ENCODE peak calls at places on chromosomes 16 and 17, in eight cellular contexts. One of them, this sample, is unnamed.

GRCh38 chr17:80359422-80360110 is 55.4 kb upstream of the ENDOV start:
- DNase-seq in ascending aorta: no peak
- DNase-seq in cardiac muscle cell: no peak
- DNase-seq in IMR-90: no peak
- DNase-seq in DND-41: no peak
- DNase-seq in cardiac fibroblast: peak
- DNase-seq in OCI-LY7: no peak
- DNase-seq in activated CD8-positive, alpha-beta T cell treated with anti-CD3 and anti-CD28 coated beads for 36 hours: no peak
- DNase-seq in this sample: no peak

GRCh38 chr17:56939869-56940484 is 20.9 kb downstream of the COIL start:
- DNase-seq in ascending aorta: no peak
- DNase-seq in cardiac muscle cell: peak
- DNase-seq in IMR-90: peak
- DNase-seq in DND-41: no peak
- DNase-seq in cardiac fibroblast: peak
- DNase-seq in OCI-LY7: peak
- DNase-seq in activated CD8-positive, alpha-beta T cell treated with anti-CD3 and anti-CD28 coated beads for 36 hours: no peak
- DNase-seq in this sample: no peak

GRCh38 chr17:82216301-82217119 is 3.9 kb upstream of the CCDC57 start:
- DNase-seq in ascending aorta: peak
- DNase-seq in cardiac muscle cell: no peak
- DNase-seq in IMR-90: peak
- DNase-seq in DND-41: no peak
- DNase-seq in cardiac fibroblast: peak
- DNase-seq in OCI-LY7: no peak
- DNase-seq in activated CD8-positive, alpha-beta T cell treated with anti-CD3 and anti-CD28 coated beads for 36 hours: peak
- DNase-seq in this sample: no peak

GRCh38 chr16:14449334-14449733 is 180.7 kb downstream of the PARN start:
- DNase-seq in ascending aorta: no peak
- DNase-seq in cardiac muscle cell: no peak
- DNase-seq in IMR-90: no peak
- DNase-seq in DND-41: no peak
- DNase-seq in cardiac fibroblast: no peak
- DNase-seq in OCI-LY7: no peak
- DNase-seq in activated CD8-positive, alpha-beta T cell treated with anti-CD3 and anti-CD28 coated beads for 36 hours: no peak
- DNase-seq in this sample: no peak

GRCh38 chr17:16406742-16407674 is 8.4 kb upstream of the TRPV2 start:
- DNase-seq in ascending aorta: no peak
- DNase-seq in cardiac muscle cell: peak
- DNase-seq in IMR-90: no peak
- DNase-seq in DND-41: no peak
- DNase-seq in cardiac fibroblast: peak
- DNase-seq in OCI-LY7: no peak
- DNase-seq in activated CD8-positive, alpha-beta T cell treated with anti-CD3 and anti-CD28 coated beads for 36 hours: no peak
- DNase-seq in this sample: peak

GRCh38 chr17:10457952-10458351 is 11.4 kb downstream of the MYH4 start:
- DNase-seq in ascending aorta: no peak
- DNase-seq in cardiac muscle cell: no peak
- DNase-seq in IMR-90: no peak
- DNase-seq in DND-41: no peak
- DNase-seq in cardiac fibroblast: no peak
- DNase-seq in OCI-LY7: no peak
- DNase-seq in activated CD8-positive, alpha-beta T cell treated with anti-CD3 and anti-CD28 coated beads for 36 hours: no peak
- DNase-seq in this sample: no peak

GRCh38 chr16:31487076-31487719 is 4.3 kb downstream of the SLC5A2 start:
- DNase-seq in ascending aorta: no peak
- DNase-seq in cardiac muscle cell: no peak
- DNase-seq in IMR-90: no peak
- DNase-seq in DND-41: no peak
- DNase-seq in cardiac fibroblast: no peak
- DNase-seq in OCI-LY7: no peak
- DNase-seq in activated CD8-positive, alpha-beta T cell treated with anti-CD3 and anti-CD28 coated beads for 36 hours: no peak
- DNase-seq in this sample: no peak

GRCh38 chr17:19935169-19935568 is 42.5 kb downstream of the AKAP10 start:
- DNase-seq in ascending aorta: no peak
- DNase-seq in cardiac muscle cell: no peak
- DNase-seq in IMR-90: peak
- DNase-seq in DND-41: no peak
- DNase-seq in cardiac fibroblast: peak
- DNase-seq in OCI-LY7: no peak
- DNase-seq in activated CD8-positive, alpha-beta T cell treated with anti-CD3 and anti-CD28 coated beads for 36 hours: no peak
- DNase-seq in this sample: no peak

GRCh38 chr17:55763856-55764255 is 13.0 kb downstream of the PCTP start:
- DNase-seq in ascending aorta: no peak
- DNase-seq in cardiac muscle cell: no peak
- DNase-seq in IMR-90: no peak
- DNase-seq in DND-41: no peak
- DNase-seq in cardiac fibroblast: peak
- DNase-seq in OCI-LY7: no peak
- DNase-seq in activated CD8-positive, alpha-beta T cell treated with anti-CD3 and anti-CD28 coated beads for 36 hours: no peak
- DNase-seq in this sample: no peak

GRCh38 chr17:82692268-82692667 is 6.2 kb downstream of the RAB40B start:
- DNase-seq in ascending aorta: no peak
- DNase-seq in cardiac muscle cell: no peak
- DNase-seq in IMR-90: no peak
- DNase-seq in DND-41: no peak
- DNase-seq in cardiac fibroblast: no peak
- DNase-seq in OCI-LY7: no peak
- DNase-seq in activated CD8-positive, alpha-beta T cell treated with anti-CD3 and anti-CD28 coated beads for 36 hours: no peak
- DNase-seq in this sample: no peak

GRCh38 chr17:45640141-45640850 is 143.8 kb upstream of the CRHR1 start:
- DNase-seq in ascending aorta: no peak
- DNase-seq in cardiac muscle cell: peak
- DNase-seq in IMR-90: peak
- DNase-seq in DND-41: peak
- DNase-seq in cardiac fibroblast: peak
- DNase-seq in OCI-LY7: peak
- DNase-seq in activated CD8-positive, alpha-beta T cell treated with anti-CD3 and anti-CD28 coated beads for 36 hours: peak
- DNase-seq in this sample: peak

GRCh38 chr17:80475949-80476876 is at the start of gene NPTX1:
- DNase-seq in ascending aorta: no peak
- DNase-seq in cardiac muscle cell: peak
- DNase-seq in IMR-90: no peak
- DNase-seq in DND-41: no peak
- DNase-seq in cardiac fibroblast: no peak
- DNase-seq in OCI-LY7: no peak
- DNase-seq in activated CD8-positive, alpha-beta T cell treated with anti-CD3 and anti-CD28 coated beads for 36 hours: no peak
- DNase-seq in this sample: no peak

GRCh38 chr16:71229344-71229743 is 1.2 kb downstream of the HYDIN start:
- DNase-seq in ascending aorta: no peak
- DNase-seq in cardiac muscle cell: no peak
- DNase-seq in IMR-90: no peak
- DNase-seq in DND-41: no peak
- DNase-seq in cardiac fibroblast: no peak
- DNase-seq in OCI-LY7: no peak
- DNase-seq in activated CD8-positive, alpha-beta T cell treated with anti-CD3 and anti-CD28 coated beads for 36 hours: no peak
- DNase-seq in this sample: no peak

GRCh38 chr17:14791221-14791620 is 473.9 kb downstream of the PMP22 start:
- DNase-seq in ascending aorta: no peak
- DNase-seq in cardiac muscle cell: no peak
- DNase-seq in IMR-90: peak
- DNase-seq in DND-41: no peak
- DNase-seq in cardiac fibroblast: peak
- DNase-seq in OCI-LY7: no peak
- DNase-seq in activated CD8-positive, alpha-beta T cell treated with anti-CD3 and anti-CD28 coated beads for 36 hours: no peak
- DNase-seq in this sample: no peak

GRCh38 chr16:1871974-1872635 is at the start of gene MEIOB:
- DNase-seq in ascending aorta: no peak
- DNase-seq in cardiac muscle cell: peak
- DNase-seq in IMR-90: no peak
- DNase-seq in DND-41: no peak
- DNase-seq in cardiac fibroblast: peak
- DNase-seq in OCI-LY7: no peak
- DNase-seq in activated CD8-positive, alpha-beta T cell treated with anti-CD3 and anti-CD28 coated beads for 36 hours: peak
- DNase-seq in this sample: peak

GRCh38 chr17:48002208-48002919 is 31.5 kb downstream of the CDK5RAP3 start:
- DNase-seq in ascending aorta: no peak
- DNase-seq in cardiac muscle cell: no peak
- DNase-seq in IMR-90: peak
- DNase-seq in DND-41: no peak
- DNase-seq in cardiac fibroblast: peak
- DNase-seq in OCI-LY7: peak
- DNase-seq in activated CD8-positive, alpha-beta T cell treated with anti-CD3 and anti-CD28 coated beads for 36 hours: no peak
- DNase-seq in this sample: no peak

GRCh38 chr17:46078675-46079074 is 79.6 kb downstream of the STH start:
- DNase-seq in ascending aorta: no peak
- DNase-seq in cardiac muscle cell: peak
- DNase-seq in IMR-90: no peak
- DNase-seq in DND-41: no peak
- DNase-seq in cardiac fibroblast: no peak
- DNase-seq in OCI-LY7: no peak
- DNase-seq in activated CD8-positive, alpha-beta T cell treated with anti-CD3 and anti-CD28 coated beads for 36 hours: no peak
- DNase-seq in this sample: no peak

GRCh38 chr17:29557085-29557697 is 9.6 kb downstream of the ABHD15 start:
- DNase-seq in ascending aorta: no peak
- DNase-seq in cardiac muscle cell: no peak
- DNase-seq in IMR-90: peak
- DNase-seq in DND-41: no peak
- DNase-seq in cardiac fibroblast: peak
- DNase-seq in OCI-LY7: no peak
- DNase-seq in activated CD8-positive, alpha-beta T cell treated with anti-CD3 and anti-CD28 coated beads for 36 hours: no peak
- DNase-seq in this sample: no peak

GRCh38 chr17:19333736-19334290 is 28.7 kb downstream of the B9D1 start:
- DNase-seq in ascending aorta: peak
- DNase-seq in cardiac muscle cell: no peak
- DNase-seq in IMR-90: no peak
- DNase-seq in DND-41: no peak
- DNase-seq in cardiac fibroblast: no peak
- DNase-seq in OCI-LY7: no peak
- DNase-seq in activated CD8-positive, alpha-beta T cell treated with anti-CD3 and anti-CD28 coated beads for 36 hours: no peak
- DNase-seq in this sample: no peak

GRCh38 chr17:78852709-78853111 is 12.1 kb upstream of the USP36 start:
- DNase-seq in ascending aorta: no peak
- DNase-seq in cardiac muscle cell: no peak
- DNase-seq in IMR-90: peak
- DNase-seq in DND-41: no peak
- DNase-seq in cardiac fibroblast: peak
- DNase-seq in OCI-LY7: peak
- DNase-seq in activated CD8-positive, alpha-beta T cell treated with anti-CD3 and anti-CD28 coated beads for 36 hours: no peak
- DNase-seq in this sample: no peak
- TF ChIP-seq CTCF in ascending aorta: no peak
- TF ChIP-seq CTCF in cardiac muscle cell: peak
- TF ChIP-seq CTCF in IMR-90: peak
- TF ChIP-seq CTCF in DND-41: no peak
- TF ChIP-seq CTCF in cardiac fibroblast: peak
- TF ChIP-seq CTCF in OCI-LY7: peak
- TF ChIP-seq CTCF in activated CD8-positive, alpha-beta T cell treated with anti-CD3 and anti-CD28 coated beads for 36 hours: no peak
- TF ChIP-seq CTCF in this sample: no peak

GRCh38 chr16:24318670-24319069 is 62.5 kb downstream of the CACNG3 start:
- DNase-seq in ascending aorta: no peak
- DNase-seq in cardiac muscle cell: no peak
- DNase-seq in IMR-90: no peak
- DNase-seq in DND-41: no peak
- DNase-seq in cardiac fibroblast: no peak
- DNase-seq in OCI-LY7: no peak
- DNase-seq in activated CD8-positive, alpha-beta T cell treated with anti-CD3 and anti-CD28 coated beads for 36 hours: no peak
- DNase-seq in this sample: no peak
- TF ChIP-seq CTCF in ascending aorta: no peak
- TF ChIP-seq CTCF in cardiac muscle cell: no peak
- TF ChIP-seq CTCF in IMR-90: no peak
- TF ChIP-seq CTCF in DND-41: no peak
- TF ChIP-seq CTCF in cardiac fibroblast: no peak
- TF ChIP-seq CTCF in OCI-LY7: peak
- TF ChIP-seq CTCF in activated CD8-positive, alpha-beta T cell treated with anti-CD3 and anti-CD28 coated beads for 36 hours: no peak
- TF ChIP-seq CTCF in this sample: no peak

GRCh38 chr17:64055183-64056142 is 35.0 kb upstream of the ICAM2 start:
- DNase-seq in ascending aorta: no peak
- DNase-seq in cardiac muscle cell: no peak
- DNase-seq in IMR-90: no peak
- DNase-seq in DND-41: no peak
- DNase-seq in cardiac fibroblast: no peak
- DNase-seq in OCI-LY7: no peak
- DNase-seq in activated CD8-positive, alpha-beta T cell treated with anti-CD3 and anti-CD28 coated beads for 36 hours: no peak
- DNase-seq in this sample: no peak
- TF ChIP-seq CTCF in ascending aorta: no peak
- TF ChIP-seq CTCF in cardiac muscle cell: no peak
- TF ChIP-seq CTCF in IMR-90: no peak
- TF ChIP-seq CTCF in DND-41: no peak
- TF ChIP-seq CTCF in cardiac fibroblast: no peak
- TF ChIP-seq CTCF in OCI-LY7: no peak
- TF ChIP-seq CTCF in activated CD8-positive, alpha-beta T cell treated with anti-CD3 and anti-CD28 coated beads for 36 hours: no peak
- TF ChIP-seq CTCF in this sample: no peak

GRCh38 chr17:2692781-2693135 is 18.8 kb downstream of the CLUH start:
- DNase-seq in ascending aorta: no peak
- DNase-seq in cardiac muscle cell: no peak
- DNase-seq in IMR-90: no peak
- DNase-seq in DND-41: no peak
- DNase-seq in cardiac fibroblast: no peak
- DNase-seq in OCI-LY7: no peak
- DNase-seq in activated CD8-positive, alpha-beta T cell treated with anti-CD3 and anti-CD28 coated beads for 36 hours: no peak
- DNase-seq in this sample: no peak

GRCh38 chr17:2695243-2695960 is 16.2 kb downstream of the CLUH start:
- DNase-seq in ascending aorta: peak
- DNase-seq in cardiac muscle cell: no peak
- DNase-seq in IMR-90: no peak
- DNase-seq in DND-41: peak
- DNase-seq in cardiac fibroblast: no peak
- DNase-seq in OCI-LY7: no peak
- DNase-seq in activated CD8-positive, alpha-beta T cell treated with anti-CD3 and anti-CD28 coated beads for 36 hours: no peak
- DNase-seq in this sample: no peak

GRCh38 chr17:2695961-2696760 is 15.4 kb downstream of the CLUH start:
- DNase-seq in ascending aorta: peak
- DNase-seq in cardiac muscle cell: no peak
- DNase-seq in IMR-90: no peak
- DNase-seq in DND-41: no peak
- DNase-seq in cardiac fibroblast: no peak
- DNase-seq in OCI-LY7: no peak
- DNase-seq in activated CD8-positive, alpha-beta T cell treated with anti-CD3 and anti-CD28 coated beads for 36 hours: no peak
- DNase-seq in this sample: no peak

GRCh38 chr17:2693561-2694380 is 17.8 kb downstream of the CLUH start:
- DNase-seq in ascending aorta: no peak
- DNase-seq in cardiac muscle cell: no peak
- DNase-seq in IMR-90: no peak
- DNase-seq in DND-41: no peak
- DNase-seq in cardiac fibroblast: no peak
- DNase-seq in OCI-LY7: no peak
- DNase-seq in activated CD8-positive, alpha-beta T cell treated with anti-CD3 and anti-CD28 coated beads for 36 hours: no peak
- DNase-seq in this sample: no peak

DNA sequence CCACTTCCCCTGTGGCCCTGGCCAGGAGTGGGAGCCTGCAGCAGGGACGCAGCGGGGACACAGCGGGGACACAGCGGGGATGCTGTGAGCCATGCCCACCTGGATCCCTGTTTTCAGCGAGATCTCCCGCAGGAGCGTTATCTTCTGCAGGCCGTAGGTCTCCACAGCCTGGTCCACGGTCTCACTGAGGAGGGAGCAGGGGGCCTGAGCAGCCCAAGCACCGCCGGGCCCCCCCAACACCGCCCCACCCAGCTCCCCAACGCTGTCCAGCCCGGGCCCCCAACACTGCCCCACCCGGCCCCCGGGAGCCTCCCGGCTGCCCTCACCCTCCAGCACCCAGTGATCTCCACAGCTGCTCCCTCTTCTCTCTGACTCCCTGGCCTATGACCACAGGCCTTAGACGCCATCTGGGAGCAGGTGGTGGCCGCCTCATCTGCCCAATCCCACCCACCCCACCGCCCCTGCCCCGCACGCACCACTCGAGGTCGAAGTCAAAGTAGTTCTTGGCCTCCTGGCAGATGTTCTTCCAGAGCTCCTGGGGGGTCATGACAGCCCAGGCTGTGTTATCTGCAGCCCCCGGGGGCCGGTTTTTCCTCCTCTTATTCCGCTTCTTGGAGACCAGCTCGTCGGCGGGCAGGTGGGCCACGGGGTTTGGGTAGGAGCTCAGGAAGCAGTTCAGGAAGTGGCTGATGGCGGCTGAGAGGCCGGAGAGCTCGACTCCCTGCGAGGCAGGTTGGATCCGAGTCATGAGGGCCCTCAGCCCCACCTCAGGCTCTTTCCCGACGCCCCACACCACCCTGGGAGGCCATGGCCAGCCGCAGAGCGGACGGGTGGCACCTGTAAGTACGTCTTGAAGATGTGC is 17.0 kb downstream of the CLUH start:
- DNase-seq in ascending aorta: peak
- DNase-seq in cardiac muscle cell: no peak
- DNase-seq in IMR-90: no peak
- DNase-seq in DND-41: no peak
- DNase-seq in cardiac fibroblast: no peak
- DNase-seq in OCI-LY7: no peak
- DNase-seq in activated CD8-positive, alpha-beta T cell treated with anti-CD3 and anti-CD28 coated beads for 36 hours: no peak
- DNase-seq in this sample: no peak
- TF ChIP-seq CTCF in ascending aorta: no peak
- TF ChIP-seq CTCF in cardiac muscle cell: no peak
- TF ChIP-seq CTCF in IMR-90: no peak
- TF ChIP-seq CTCF in DND-41: no peak
- TF ChIP-seq CTCF in cardiac fibroblast: no peak
- TF ChIP-seq CTCF in OCI-LY7: no peak
- TF ChIP-seq CTCF in activated CD8-positive, alpha-beta T cell treated with anti-CD3 and anti-CD28 coated beads for 36 hours: no peak
- TF ChIP-seq CTCF in this sample: no peak